ENCODE peak calls at places on chromosomes 13 and 19, in nine cellular contexts. O is kidney, L is sigmoid colon, F is fibroblast of lung, Z is neural progenitor cell, M is lower lobe of right lung, E is PC-9, I is WERI-Rb-1, R is heart right ventricle. X is an unnamed sample. For H3K9me3, the result is how much of the 10 kb centered on the place peaks cover.

GRCh38 chr13:99067160-99067985 is 89.5 kb upstream of the DOCK9 start:
- DNase-seq in E (peak), I (no peak), M (no peak), Z (no peak), L (no peak), F (peak), R (no peak), O (no peak), X (no peak)

GRCh38 chr13:42971670-42972355 is 20.2 kb downstream of the EPSTI1 start:
- DNase-seq in I (no peak), R (no peak), L (no peak), O (no peak), E (no peak), F (no peak), M (no peak), Z (no peak), X (no peak)

GRCh38 chr13:52797176-52797575 is 51.3 kb downstream of the PCDH8 start:
- DNase-seq in M (no peak), R (no peak), I (no peak), F (no peak), O (no peak), E (no peak), L (no peak), Z (no peak), X (no peak)

GRCh38 chr13:73578251-73578875 is 519.6 kb downstream of the KLF5 start:
- DNase-seq in E (no peak), R (no peak), Z (no peak), O (no peak), L (no peak), I (no peak), F (peak), M (no peak), X (no peak)

GRCh38 chr19:18150776-18151624 is 2.0 kb upstream of the PIK3R2 start:
- DNase-seq in I (no peak), L (no peak), O (no peak), M (no peak), F (no peak), Z (no peak), E (no peak), R (no peak), X (no peak)

GRCh38 chr19:6343462-6343861 is 10.1 kb upstream of the ACER1 start:
- DNase-seq in Z (no peak), F (no peak), M (no peak), L (no peak), O (no peak), R (no peak), E (no peak), I (no peak), X (no peak)

GRCh38 chr19:39645800-39646411 is 9.8 kb upstream of the LGALS16 start:
- DNase-seq in M (no peak), E (no peak), R (no peak), L (no peak), O (no peak), Z (peak), I (no peak), F (peak), X (no peak)

GRCh38 chr19:41355802-41356201 is 2.1 kb upstream of the TGFB1 start:
- DNase-seq in E (no peak), R (no peak), F (no peak), I (no peak), M (no peak), L (no peak), O (no peak), Z (no peak), X (peak)

GRCh38 chr13:50130686-50131051 is 115.4 kb downstream of the KCNRG start:
- DNase-seq in F (peak), O (peak), R (peak), Z (peak), E (no peak), M (peak), L (no peak), I (no peak), X (peak)

GRCh38 chr13:30668305-30668704 is 50.6 kb downstream of the USPL1 start:
- DNase-seq in F (no peak), E (no peak), L (no peak), R (no peak), O (no peak), I (no peak), M (no peak), Z (no peak), X (no peak)

GRCh38 chr13:100808330-100808729 is 133.7 kb upstream of the TMTC4 start:
- DNase-seq in M (no peak), R (no peak), I (no peak), O (no peak), L (no peak), Z (peak), E (no peak), F (no peak), X (no peak)

GRCh38 chr13:38419312-38419873 is 69.7 kb downstream of the UFM1 start:
- DNase-seq in L (no peak), O (no peak), R (no peak), I (no peak), E (no peak), M (no peak), Z (no peak), F (no peak), X (no peak)
- H3K27ac ChIP-seq in L (no peak), O (no peak), R (no peak), I (no peak), E (no peak), M (no peak), Z (no peak), F (no peak), X (no peak)

GRCh38 chr19:56978023-56978565 is 137.6 kb upstream of the PEG3 start:
- DNase-seq in R (no peak), L (no peak), E (no peak), I (no peak), F (no peak), Z (no peak), M (no peak), O (no peak), X (no peak)
- H3K9me3 ChIP-seq in R (under half), L (under half), E (under half), I (under half), F (under half), Z (under half), M (under half), O (under half), X (half or more)

GRCh38 chr13:80740076-80740475 is 399.1 kb upstream of the SPRY2 start:
- DNase-seq in L (no peak), M (no peak), O (no peak), E (no peak), I (no peak), Z (no peak), F (peak), R (no peak), X (no peak)

GRCh38 chr13:80742027-80742426 is 401.1 kb upstream of the SPRY2 start:
- DNase-seq in Z (no peak), L (no peak), E (no peak), O (no peak), R (no peak), M (no peak), F (peak), I (no peak), X (no peak)

GRCh38 chr13:80737513-80737912 is 396.6 kb upstream of the SPRY2 start:
- DNase-seq in R (no peak), E (no peak), O (no peak), L (no peak), I (no peak), Z (no peak), M (no peak), F (peak), X (no peak)
- H3K27ac ChIP-seq in R (no peak), E (no peak), O (no peak), L (no peak), I (no peak), Z (no peak), M (no peak), F (no peak), X (no peak)

GRCh38 chr13:113097651-113098050 is 7.9 kb upstream of the F7 start:
- DNase-seq in F (no peak), M (no peak), R (no peak), E (no peak), O (no peak), Z (no peak), I (no peak), L (no peak), X (no peak)

GRCh38 chr13:113096745-113097305 is 8.8 kb upstream of the F7 start:
- DNase-seq in L (no peak), O (no peak), I (no peak), M (no peak), F (no peak), Z (no peak), E (no peak), R (no peak), X (no peak)

GRCh38 chr13:113096052-113096744 is 9.4 kb upstream of the F7 start:
- DNase-seq in M (no peak), F (no peak), I (no peak), O (peak), Z (no peak), R (no peak), E (no peak), L (no peak), X (no peak)

GRCh38 chr13:113098163-113098732 is 7.3 kb upstream of the F7 start:
- DNase-seq in I (no peak), Z (no peak), M (no peak), O (no peak), L (no peak), F (peak), R (no peak), E (no peak), X (no peak)

DNA sequence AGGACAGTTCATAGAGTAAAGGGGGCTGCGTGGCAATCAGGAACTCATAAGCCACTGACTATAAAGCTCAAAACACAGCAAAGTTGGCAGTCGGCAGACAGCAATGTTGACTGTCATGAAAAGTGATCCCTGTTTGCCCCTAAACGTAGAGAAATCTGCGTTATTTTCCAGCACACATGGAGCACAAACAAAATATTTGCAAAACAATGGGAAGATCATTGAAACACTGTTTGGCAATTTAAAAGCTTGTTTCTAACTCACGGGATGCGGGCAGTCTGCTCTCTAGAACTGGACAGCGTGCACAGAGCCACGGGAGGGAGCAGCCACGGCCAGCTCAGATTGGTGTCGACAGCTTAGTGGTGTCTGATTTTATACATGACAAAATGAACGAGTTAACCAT is 6.4 kb upstream of the F7 start:
- DNase-seq in R (no peak), E (no peak), O (no peak), F (no peak), M (no peak), I (no peak), Z (no peak), L (no peak), X (no peak)
- H3K9me3 ChIP-seq in R (under half), E (under half), O (under half), F (under half), M (under half), I (under half), Z (under half), L (under half), X (under half)

GRCh38 chr13:106099765-106100164 is 435.7 kb downstream of the EFNB2 start:
- DNase-seq in O (no peak), L (no peak), R (no peak), E (no peak), F (no peak), M (no peak), I (no peak), Z (peak), X (no peak)

GRCh38 chr13:106102776-106103175 is 432.7 kb downstream of the EFNB2 start:
- DNase-seq in O (no peak), Z (no peak), L (no peak), F (no peak), R (no peak), I (no peak), M (no peak), E (no peak), X (no peak)

GRCh38 chr13:106100261-106100919 is 435.1 kb downstream of the EFNB2 start:
- DNase-seq in O (no peak), R (peak), I (no peak), L (no peak), E (peak), M (no peak), F (no peak), Z (peak), X (no peak)

GRCh38 chr13:106098778-106099177 is 436.7 kb downstream of the EFNB2 start:
- DNase-seq in F (no peak), I (no peak), O (no peak), R (no peak), L (no peak), Z (peak), E (no peak), M (no peak), X (no peak)

DNA sequence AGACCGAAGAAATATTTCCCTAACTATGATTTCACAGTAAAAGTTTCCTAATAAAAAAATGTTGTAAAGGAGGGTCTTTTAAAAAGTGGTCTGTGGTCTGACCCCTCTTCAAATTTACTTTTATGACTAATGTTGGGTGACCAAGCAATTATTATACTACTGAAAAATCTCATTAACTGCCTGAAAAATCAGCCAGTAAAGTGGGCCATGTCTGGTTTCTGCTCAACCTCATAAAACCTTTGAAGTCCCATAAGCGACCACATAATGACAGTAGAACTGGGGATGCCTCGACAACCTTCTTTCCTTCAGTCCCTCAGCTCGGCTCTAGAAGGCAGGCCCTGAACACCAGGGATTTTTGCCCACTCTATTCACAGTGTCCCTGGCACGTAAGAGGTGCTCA is 434.3 kb downstream of the EFNB2 start:
- DNase-seq in R (no peak), M (no peak), Z (no peak), F (no peak), L (no peak), O (no peak), I (no peak), E (no peak), X (no peak)
- H3K27ac ChIP-seq in R (no peak), M (no peak), Z (peak), F (no peak), L (no peak), O (no peak), I (no peak), E (peak), X (no peak)

DNA sequence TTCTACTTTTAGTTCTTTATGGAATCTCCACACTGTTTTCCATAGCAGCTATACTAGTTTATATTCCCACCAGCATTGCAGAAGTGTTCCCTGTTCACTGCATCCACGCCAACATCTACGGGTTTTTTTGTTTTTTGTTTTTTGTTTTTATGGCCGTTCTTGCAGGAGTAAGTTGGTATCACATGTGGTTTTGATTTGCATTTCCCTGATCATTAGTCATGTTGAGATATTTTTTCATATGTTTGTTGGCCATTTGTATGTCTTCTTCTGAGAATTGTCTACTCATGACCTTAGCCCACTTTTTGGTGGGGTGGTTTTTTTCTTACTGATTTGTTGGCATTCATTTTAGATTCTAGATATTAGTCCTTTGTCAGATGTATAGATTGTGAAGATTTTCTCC is 89.7 kb downstream of the FRY start:
- DNase-seq in Z (no peak), I (no peak), E (no peak), R (no peak), L (no peak), F (no peak), O (no peak), M (no peak), X (no peak)
- H3K9me3 ChIP-seq in Z (under half), I (under half), E (under half), R (under half), L (under half), F (under half), O (under half), M (under half), X (under half)

GRCh38 chr19:11832253-11832912 is 16.1 kb upstream of the ZNF439 start:
- DNase-seq in Z (no peak), L (no peak), F (no peak), O (no peak), R (no peak), E (no peak), M (no peak), I (no peak), X (no peak)
- H3K27ac ChIP-seq in Z (no peak), L (no peak), F (no peak), O (no peak), R (no peak), E (no peak), M (no peak), I (no peak), X (no peak)

DNA sequence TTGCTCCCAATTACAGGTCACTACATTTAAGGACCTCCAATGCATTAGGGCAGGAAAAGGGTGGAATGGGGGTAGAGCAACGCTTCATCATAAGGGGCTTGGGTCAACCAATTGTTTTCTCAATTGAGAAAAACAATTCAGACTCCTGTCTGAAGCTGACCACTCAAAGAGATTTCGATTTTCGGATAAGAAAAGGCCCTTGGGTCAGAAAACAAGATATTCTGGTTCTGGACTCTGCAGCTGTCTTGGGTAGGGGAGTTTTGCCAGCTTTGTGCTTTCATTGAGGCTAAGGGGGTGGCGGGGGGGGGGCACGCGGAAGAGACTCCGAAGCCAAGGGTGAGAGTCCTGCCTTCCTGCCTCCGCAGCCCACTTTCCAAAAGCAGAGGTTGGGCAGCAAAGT is 4.8 kb upstream of the ZNF98 start:
- DNase-seq in O (no peak), I (no peak), R (no peak), Z (no peak), M (no peak), E (no peak), F (no peak), L (no peak), X (no peak)
- H3K9me3 ChIP-seq in O (under half), I (under half), R (under half), Z (under half), M (under half), E (under half), F (under half), L (under half), X (half or more)

X was measured in spleen.